ENCODE peak calls at places on chromosomes 2 and 18, in eight cellular contexts. One of them, this sample, is unnamed.

GRCh38 chr18:66533693-66534092 is 70.2 kb downstream of the CDH19 start:
- DNase-seq in fibroblast of lung: no peak
- DNase-seq in breast epithelium: no peak
- DNase-seq in upper lobe of left lung: no peak
- DNase-seq in CD8-positive, alpha-beta memory T cell: no peak
- DNase-seq in upper lobe of right lung: no peak
- DNase-seq in Peyer's patch: no peak
- DNase-seq in spleen: no peak
- DNase-seq in this sample: no peak

GRCh38 chr2:207107120-207107519 is 58.6 kb downstream of the KLF7 start:
- DNase-seq in fibroblast of lung: no peak
- DNase-seq in breast epithelium: no peak
- DNase-seq in upper lobe of left lung: no peak
- DNase-seq in CD8-positive, alpha-beta memory T cell: no peak
- DNase-seq in upper lobe of right lung: no peak
- DNase-seq in Peyer's patch: no peak
- DNase-seq in spleen: no peak
- DNase-seq in this sample: no peak

GRCh38 chr2:24613154-24613814 is 122.2 kb downstream of the NCOA1 start:
- DNase-seq in fibroblast of lung: peak; percentile 65
- DNase-seq in breast epithelium: no peak
- DNase-seq in upper lobe of left lung: no peak
- DNase-seq in CD8-positive, alpha-beta memory T cell: peak; percentile 9
- DNase-seq in upper lobe of right lung: no peak
- DNase-seq in Peyer's patch: no peak
- DNase-seq in spleen: no peak
- DNase-seq in this sample: peak; percentile 72

GRCh38 chr2:240896871-240897692 is 1.1 kb upstream of the MAB21L4 start:
- DNase-seq in fibroblast of lung: no peak
- DNase-seq in breast epithelium: no peak
- DNase-seq in upper lobe of left lung: peak; percentile 84
- DNase-seq in CD8-positive, alpha-beta memory T cell: no peak
- DNase-seq in upper lobe of right lung: peak; percentile 76
- DNase-seq in Peyer's patch: no peak
- DNase-seq in spleen: no peak
- DNase-seq in this sample: no peak

GRCh38 chr2:239398536-239398935 is 2.3 kb downstream of the HDAC4 start:
- DNase-seq in fibroblast of lung: no peak
- DNase-seq in breast epithelium: peak; percentile 46
- DNase-seq in upper lobe of left lung: peak; percentile 52
- DNase-seq in CD8-positive, alpha-beta memory T cell: no peak
- DNase-seq in upper lobe of right lung: peak; percentile 50
- DNase-seq in Peyer's patch: no peak
- DNase-seq in spleen: peak; percentile 76
- DNase-seq in this sample: no peak

GRCh38 chr2:190277234-190278112 is 42.2 kb downstream of the HIBCH start:
- DNase-seq in fibroblast of lung: peak; percentile 65
- DNase-seq in breast epithelium: no peak
- DNase-seq in upper lobe of left lung: no peak
- DNase-seq in CD8-positive, alpha-beta memory T cell: no peak
- DNase-seq in upper lobe of right lung: no peak
- DNase-seq in Peyer's patch: no peak
- DNase-seq in spleen: no peak
- DNase-seq in this sample: peak; percentile 22

GRCh38 chr18:60377778-60378469 is 5.3 kb upstream of the MC4R start:
- DNase-seq in fibroblast of lung: peak; percentile 67
- DNase-seq in breast epithelium: no peak
- DNase-seq in upper lobe of left lung: no peak
- DNase-seq in CD8-positive, alpha-beta memory T cell: no peak
- DNase-seq in upper lobe of right lung: no peak
- DNase-seq in Peyer's patch: no peak
- DNase-seq in spleen: no peak
- DNase-seq in this sample: no peak

GRCh38 chr2:160207271-160207670 is 7.2 kb upstream of the ITGB6 start:
- DNase-seq in fibroblast of lung: no peak
- DNase-seq in breast epithelium: no peak
- DNase-seq in upper lobe of left lung: no peak
- DNase-seq in CD8-positive, alpha-beta memory T cell: no peak
- DNase-seq in upper lobe of right lung: no peak
- DNase-seq in Peyer's patch: no peak
- DNase-seq in spleen: no peak
- DNase-seq in this sample: no peak

GRCh38 chr2:24820598-24821432 is 27.6 kb downstream of the CENPO start:
- DNase-seq in fibroblast of lung: no peak
- DNase-seq in breast epithelium: no peak
- DNase-seq in upper lobe of left lung: no peak
- DNase-seq in CD8-positive, alpha-beta memory T cell: no peak
- DNase-seq in upper lobe of right lung: no peak
- DNase-seq in Peyer's patch: no peak
- DNase-seq in spleen: peak; percentile 43
- DNase-seq in this sample: no peak

GRCh38 chr2:205766765-205767359 is 84.6 kb downstream of the NRP2 start:
- DNase-seq in fibroblast of lung: peak; percentile 77
- DNase-seq in breast epithelium: no peak
- DNase-seq in upper lobe of left lung: no peak
- DNase-seq in CD8-positive, alpha-beta memory T cell: no peak
- DNase-seq in upper lobe of right lung: peak; percentile 69
- DNase-seq in Peyer's patch: peak; percentile 52
- DNase-seq in spleen: no peak
- DNase-seq in this sample: peak; percentile 57

GRCh38 chr2:46749042-46749461 is 166.6 kb downstream of the MCFD2 start:
- DNase-seq in fibroblast of lung: peak; percentile 80
- DNase-seq in breast epithelium: no peak
- DNase-seq in upper lobe of left lung: no peak
- DNase-seq in CD8-positive, alpha-beta memory T cell: no peak
- DNase-seq in upper lobe of right lung: no peak
- DNase-seq in Peyer's patch: no peak
- DNase-seq in spleen: no peak
- DNase-seq in this sample: no peak

GRCh38 chr2:73172963-73173362 is 29.4 kb upstream of the NOTO start:
- DNase-seq in fibroblast of lung: no peak
- DNase-seq in breast epithelium: no peak
- DNase-seq in upper lobe of left lung: no peak
- DNase-seq in CD8-positive, alpha-beta memory T cell: no peak
- DNase-seq in upper lobe of right lung: no peak
- DNase-seq in Peyer's patch: no peak
- DNase-seq in spleen: no peak
- DNase-seq in this sample: no peak

GRCh38 chr2:17717666-17718065 is 35.9 kb downstream of the SMC6 start:
- DNase-seq in fibroblast of lung: no peak
- DNase-seq in breast epithelium: no peak
- DNase-seq in upper lobe of left lung: no peak
- DNase-seq in CD8-positive, alpha-beta memory T cell: no peak
- DNase-seq in upper lobe of right lung: no peak
- DNase-seq in Peyer's patch: no peak
- DNase-seq in spleen: no peak
- DNase-seq in this sample: no peak

GRCh38 chr2:17718689-17719088 is 34.9 kb downstream of the SMC6 start:
- DNase-seq in fibroblast of lung: no peak
- DNase-seq in breast epithelium: no peak
- DNase-seq in upper lobe of left lung: no peak
- DNase-seq in CD8-positive, alpha-beta memory T cell: no peak
- DNase-seq in upper lobe of right lung: no peak
- DNase-seq in Peyer's patch: no peak
- DNase-seq in spleen: no peak
- DNase-seq in this sample: no peak

DNA sequence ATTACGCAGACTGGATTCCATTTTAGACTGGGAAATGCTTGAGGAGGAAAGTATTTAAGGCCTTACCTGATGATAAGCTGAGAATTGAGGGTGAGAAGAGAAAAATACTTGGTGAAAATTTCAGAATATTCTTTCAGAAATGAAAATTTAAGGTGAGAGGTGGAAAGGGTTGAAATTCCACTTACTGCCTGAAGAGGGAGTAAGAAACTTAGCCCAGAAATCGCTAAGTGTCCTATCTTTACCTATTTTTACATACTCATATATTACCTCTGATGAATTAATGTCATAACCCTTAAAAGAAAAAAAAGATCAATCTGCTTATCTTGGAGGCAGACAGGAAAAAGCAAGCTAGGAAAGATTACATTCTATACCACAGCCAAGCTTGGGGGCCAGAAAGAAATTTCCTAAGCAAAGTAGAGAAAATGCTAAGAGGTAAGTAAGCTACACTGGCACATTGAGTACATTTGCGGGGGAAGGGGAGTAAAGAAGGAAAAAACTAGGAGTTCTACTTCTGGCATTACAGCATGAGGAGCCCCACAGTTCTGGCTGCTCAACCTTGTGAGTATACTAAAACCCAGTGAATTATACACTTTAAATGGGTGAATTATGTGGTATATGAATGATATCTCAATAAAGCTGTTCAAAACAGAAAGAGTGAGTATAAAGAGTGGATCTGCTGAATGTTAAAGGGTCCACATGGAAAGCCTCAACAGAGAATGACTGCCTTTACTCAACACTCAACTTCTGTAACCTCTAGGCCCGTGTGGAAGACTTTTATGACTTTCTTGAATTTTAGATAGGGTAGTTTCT is 33.8 kb downstream of the SMC6 start:
- DNase-seq in fibroblast of lung: peak; percentile 38
- DNase-seq in breast epithelium: no peak
- DNase-seq in upper lobe of left lung: no peak
- DNase-seq in CD8-positive, alpha-beta memory T cell: no peak
- DNase-seq in upper lobe of right lung: no peak
- DNase-seq in Peyer's patch: no peak
- DNase-seq in spleen: no peak
- DNase-seq in this sample: peak; percentile 42
- H3K36me3 ChIP-seq in fibroblast of lung: peaks cover 5% of the 10 kb centered on the region
- H3K36me3 ChIP-seq in breast epithelium: no peaks in the 10 kb centered on the region
- H3K36me3 ChIP-seq in upper lobe of left lung: peaks cover 15% of the 10 kb centered on the region
- H3K36me3 ChIP-seq in CD8-positive, alpha-beta memory T cell: peaks cover 16% of the 10 kb centered on the region
- H3K36me3 ChIP-seq in upper lobe of right lung: peaks cover 58% of the 10 kb centered on the region
- H3K36me3 ChIP-seq in Peyer's patch: no peaks in the 10 kb centered on the region
- H3K36me3 ChIP-seq in spleen: peaks cover 93% of the 10 kb centered on the region
- H3K36me3 ChIP-seq in this sample: peaks cover 92% of the 10 kb centered on the region

GRCh38 chr2:54480025-54480424 is 23.9 kb downstream of the SPTBN1 start:
- DNase-seq in fibroblast of lung: no peak
- DNase-seq in breast epithelium: no peak
- DNase-seq in upper lobe of left lung: no peak
- DNase-seq in CD8-positive, alpha-beta memory T cell: no peak
- DNase-seq in upper lobe of right lung: no peak
- DNase-seq in Peyer's patch: no peak
- DNase-seq in spleen: no peak
- DNase-seq in this sample: no peak
- H3K4me1 ChIP-seq in fibroblast of lung: peaks cover 9% of the 10 kb centered on the region
- H3K4me1 ChIP-seq in breast epithelium: peaks cover 10% of the 10 kb centered on the region
- H3K4me1 ChIP-seq in upper lobe of left lung: peaks cover 51% of the 10 kb centered on the region
- H3K4me1 ChIP-seq in CD8-positive, alpha-beta memory T cell: no peaks in the 10 kb centered on the region
- H3K4me1 ChIP-seq in upper lobe of right lung: peaks cover 40% of the 10 kb centered on the region
- H3K4me1 ChIP-seq in Peyer's patch: peaks cover 28% of the 10 kb centered on the region
- H3K4me1 ChIP-seq in spleen: peaks cover 15% of the 10 kb centered on the region
- H3K4me1 ChIP-seq in this sample: no peaks in the 10 kb centered on the region

GRCh38 chr2:121239969-121240368 is 45.0 kb downstream of the TFCP2L1 start:
- DNase-seq in fibroblast of lung: no peak
- DNase-seq in breast epithelium: no peak
- DNase-seq in upper lobe of left lung: no peak
- DNase-seq in CD8-positive, alpha-beta memory T cell: no peak
- DNase-seq in upper lobe of right lung: peak; percentile 1
- DNase-seq in Peyer's patch: no peak
- DNase-seq in spleen: no peak
- DNase-seq in this sample: no peak
- H3K36me3 ChIP-seq in fibroblast of lung: no peaks in the 10 kb centered on the region
- H3K36me3 ChIP-seq in breast epithelium: no peaks in the 10 kb centered on the region
- H3K36me3 ChIP-seq in upper lobe of left lung: peaks cover 5% of the 10 kb centered on the region
- H3K36me3 ChIP-seq in CD8-positive, alpha-beta memory T cell: no peaks in the 10 kb centered on the region
- H3K36me3 ChIP-seq in upper lobe of right lung: no peaks in the 10 kb centered on the region
- H3K36me3 ChIP-seq in Peyer's patch: no peaks in the 10 kb centered on the region
- H3K36me3 ChIP-seq in spleen: no peaks in the 10 kb centered on the region
- H3K36me3 ChIP-seq in this sample: no peaks in the 10 kb centered on the region

DNA sequence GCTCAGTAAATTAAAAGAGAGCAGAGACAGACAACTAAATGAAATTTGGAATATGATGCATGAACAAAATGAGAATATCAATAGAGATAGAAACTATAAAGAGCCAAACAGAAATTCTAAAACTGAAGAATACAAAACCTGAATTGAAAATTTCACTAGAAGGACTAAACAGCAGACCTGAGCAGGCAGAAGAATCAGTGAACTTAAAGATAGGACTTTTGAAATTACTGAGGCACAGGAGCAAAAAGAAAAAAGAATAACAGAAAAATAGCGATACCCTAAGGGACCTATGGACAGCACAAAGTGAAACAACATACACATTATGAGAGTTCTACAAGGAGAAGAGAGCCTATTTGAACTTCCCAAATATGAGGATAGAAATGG is 41.6 kb downstream of the UNC50 start:
- DNase-seq in fibroblast of lung: no peak
- DNase-seq in breast epithelium: no peak
- DNase-seq in upper lobe of left lung: no peak
- DNase-seq in CD8-positive, alpha-beta memory T cell: no peak
- DNase-seq in upper lobe of right lung: no peak
- DNase-seq in Peyer's patch: no peak
- DNase-seq in spleen: no peak
- DNase-seq in this sample: no peak
- H3K4me1 ChIP-seq in fibroblast of lung: no peaks in the 10 kb centered on the region
- H3K4me1 ChIP-seq in breast epithelium: no peaks in the 10 kb centered on the region
- H3K4me1 ChIP-seq in upper lobe of left lung: no peaks in the 10 kb centered on the region
- H3K4me1 ChIP-seq in CD8-positive, alpha-beta memory T cell: peaks cover 50% of the 10 kb centered on the region
- H3K4me1 ChIP-seq in upper lobe of right lung: no peaks in the 10 kb centered on the region
- H3K4me1 ChIP-seq in Peyer's patch: peaks cover 13% of the 10 kb centered on the region
- H3K4me1 ChIP-seq in spleen: peaks cover 6% of the 10 kb centered on the region
- H3K4me1 ChIP-seq in this sample: peaks cover 16% of the 10 kb centered on the region